ENCODE peak calls at places on chromosome 4, in five cellular contexts. W is activated T-cell treated with anti-CD3 and anti-CD28 coated beads, Interleukin-2, amount 50 U/mL, for 4 hours; S is M059J; D is kidney glomerular epithelial cell; M is naive thymus-derived CD8-positive, alpha-beta T cell. G is an unnamed sample.
A peak's percentile ranks its signal among the peaks of the same experiment; 100 is the strongest.

GRCh38 chr4:15550491-15550890 is 80.8 kb downstream of the CC2D2A start:
- DNase-seq in S (peak; percentile 27), D (no peak), W (no peak), M (no peak), G (no peak)

GRCh38 chr4:67700119-67700873 is 659 bp downstream of the UBA6 start:
- DNase-seq in D (no peak), W (no peak), S (peak; percentile 57), M (no peak), G (no peak)

GRCh38 chr4:188400456-188400855 is 261.2 kb downstream of the TRIML1 start:
- DNase-seq in M (no peak), D (no peak), S (peak; percentile 13), W (no peak), G (no peak)

GRCh38 chr4:152079543-152080293 is 318.9 kb upstream of the GATB start:
- DNase-seq in M (peak; percentile 56), D (no peak), S (no peak), W (no peak), G (no peak)

GRCh38 chr4:140861359-140862181 is 105.4 kb upstream of the TBC1D9 start:
- DNase-seq in S (peak; percentile 74), W (peak; percentile 7), D (peak; percentile 57), M (peak; percentile 12), G (peak; percentile 69)

GRCh38 chr4:107951551-107951950 is 20.2 kb downstream of the CYP2U1 start:
- DNase-seq in W (no peak), S (peak; percentile 30), M (no peak), D (peak; percentile 69), G (peak; percentile 36)

GRCh38 chr4:186932631-186933150 is 209.0 kb upstream of the FAT1 start:
- DNase-seq in S (peak; percentile 94), M (no peak), D (no peak), W (no peak), G (peak; percentile 43)

GRCh38 chr4:35772291-35772690 is 472.0 kb downstream of the ARAP2 start:
- DNase-seq in W (no peak), M (no peak), S (peak; percentile 62), D (no peak), G (peak; percentile 92)

GRCh38 chr4:72568959-72569718 is at the start of gene ADAMTS3:
- DNase-seq in W (no peak), S (peak; percentile 33), D (peak; percentile 69), M (no peak), G (peak; percentile 74)

GRCh38 chr4:54378461-54378860 is 149.4 kb downstream of the PDGFRA start:
- DNase-seq in W (no peak), S (no peak), D (no peak), M (no peak), G (peak; percentile 79)

GRCh38 chr4:141636771-141637460 is 533 bp downstream of the IL15 start:
- DNase-seq in W (no peak), M (no peak), D (peak; percentile 67), S (peak; percentile 68), G (peak; percentile 68)

GRCh38 chr4:182318256-182318655 is 75.1 kb downstream of the TENM3 start:
- DNase-seq in S (no peak), M (no peak), W (no peak), D (no peak), G (no peak)

GRCh38 chr4:109079731-109080130 is 222.7 kb downstream of the COL25A1 start:
- DNase-seq in W (no peak), D (no peak), M (no peak), S (peak; percentile 43), G (peak; percentile 64)

GRCh38 chr4:79923290-79923689 is 149.7 kb downstream of the ANTXR2 start:
- DNase-seq in W (no peak), M (no peak), D (no peak), S (no peak), G (no peak)

GRCh38 chr4:137961051-137961438 is 281.1 kb downstream of the SLC7A11 start:
- DNase-seq in W (no peak), M (no peak), D (peak; percentile 66), S (peak; percentile 79), G (peak; percentile 66)

GRCh38 chr4:78517050-78517652 is 34.4 kb upstream of the ANXA3 start:
- DNase-seq in M (no peak), S (peak; percentile 17), D (peak; percentile 69), W (no peak), G (peak; percentile 35)

GRCh38 chr4:129358571-129358970 is 262.6 kb downstream of the C4orf33 start:
- DNase-seq in M (no peak), W (no peak), D (peak; percentile 71), S (peak; percentile 70), G (peak; percentile 72)

GRCh38 chr4:127214001-127214400 is 418.8 kb upstream of the INTU start:
- DNase-seq in W (no peak), S (peak; percentile 17), D (no peak), M (no peak), G (no peak)

GRCh38 chr4:1278336-1278670 is 11.4 kb upstream of the MAEA start:
- DNase-seq in M (no peak), W (no peak), D (peak; percentile 29), S (peak; percentile 69), G (peak; percentile 35)

GRCh38 chr4:6770581-6771228 is 11.8 kb upstream of the KIAA0232 start:
- DNase-seq in D (no peak), M (no peak), S (no peak), W (no peak), G (no peak)

GRCh38 chr4:108619372-108620100 is 840 bp upstream of the RPL34 start:
- DNase-seq in S (no peak), D (no peak), M (peak; percentile 24), W (peak; percentile 23), G (no peak)

GRCh38 chr4:115145393-115146160 is 32.2 kb upstream of the NDST4 start:
- DNase-seq in D (no peak), W (no peak), S (no peak), M (no peak), G (no peak)

GRCh38 chr4:2924765-2925301 is 38.4 kb downstream of the NOP14 start:
- DNase-seq in S (no peak), D (no peak), M (no peak), W (no peak), G (no peak)

GRCh38 chr4:11769425-11769824 is 340.7 kb upstream of the HS3ST1 start:
- DNase-seq in S (no peak), D (no peak), W (no peak), M (no peak), G (peak; percentile 34)

GRCh38 chr4:52578951-52579350 is 80.2 kb downstream of the USP46 start:
- DNase-seq in W (no peak), D (no peak), M (no peak), S (no peak), G (no peak)

GRCh38 chr4:175469519-175469918 is 342.5 kb downstream of the GPM6A start:
- DNase-seq in M (no peak), S (peak; percentile 81), W (no peak), D (no peak), G (peak; percentile 49)

GRCh38 chr4:182809417-182810102 is 107.6 kb downstream of the DCTD start:
- DNase-seq in S (peak; percentile 22), W (no peak), D (no peak), M (no peak), G (peak; percentile 57)

GRCh38 chr4:163167333-163167626 is 590 bp upstream of the NAF1 start:
- DNase-seq in S (no peak), M (no peak), W (no peak), D (no peak), G (no peak)

GRCh38 chr4:177907736-177908424 is 465.6 kb upstream of the AGA start:
- DNase-seq in S (no peak), D (no peak), W (no peak), M (no peak), G (no peak)

GRCh38 chr4:52868138-52868537 is 6.0 kb downstream of the RASL11B start:
- DNase-seq in M (no peak), W (no peak), D (no peak), S (no peak), G (no peak)

GRCh38 chr4:79987401-79987800 is 85.6 kb downstream of the ANTXR2 start:
- DNase-seq in M (no peak), S (no peak), W (no peak), D (no peak), G (no peak)

GRCh38 chr4:153553820-153554173 is 87.6 kb downstream of the TMEM131L start:
- DNase-seq in W (no peak), D (no peak), M (no peak), S (no peak), G (no peak)

GRCh38 chr4:54185380-54185779 is 43.7 kb upstream of the PDGFRA start:
- DNase-seq in D (no peak), S (no peak), M (no peak), W (no peak), G (no peak)

GRCh38 chr4:170088686-170089085 is 1.1 kb downstream of the AADAT start:
- DNase-seq in W (no peak), M (no peak), S (no peak), D (no peak), G (no peak)

GRCh38 chr4:535181-535923 is 36.3 kb downstream of the PIGG start:
- DNase-seq in D (no peak), W (no peak), M (no peak), S (no peak), G (no peak)

GRCh38 chr4:24471623-24472510 is 112.5 kb downstream of the DHX15 start:
- DNase-seq in D (no peak), W (no peak), M (no peak), S (peak; percentile 32), G (no peak)

GRCh38 chr4:25504932-25505636 is 128.0 kb downstream of the ANAPC4 start:
- DNase-seq in D (no peak), S (no peak), W (no peak), M (no peak), G (no peak)

GRCh38 chr4:98930311-98930865 is 1.5 kb upstream of the EIF4E start:
- DNase-seq in D (no peak), W (no peak), S (no peak), M (no peak), G (no peak)

GRCh38 chr4:14152834-14153519 is 525.5 kb upstream of the BOD1L1 start:
- DNase-seq in W (no peak), M (no peak), S (no peak), D (no peak), G (no peak)

GRCh38 chr4:158827475-158828085 is 58.8 kb downstream of the FNIP2 start:
- DNase-seq in W (no peak), M (no peak), S (no peak), D (no peak), G (no peak)